ENCODE peak calls at places on chromosomes 4 and X, in five cellular contexts. One of them, this sample, is unnamed.

GRCh38 chr4:69832326-69833030 is 27.5 kb downstream of the SULT1E1 start:
- DNase-seq in psoas muscle: no peak
- DNase-seq in fibroblast of mammary gland: no peak
- DNase-seq in heart left ventricle: no peak
- DNase-seq in ovary: no peak
- DNase-seq in this sample: no peak

GRCh38 chrX:16113978-16114554 is 9.3 kb upstream of the GRPR start:
- DNase-seq in psoas muscle: no peak
- DNase-seq in fibroblast of mammary gland: peak
- DNase-seq in heart left ventricle: no peak
- DNase-seq in ovary: no peak
- DNase-seq in this sample: peak

GRCh38 chr4:24642941-24643628 is 58.7 kb upstream of the DHX15 start:
- DNase-seq in psoas muscle: no peak
- DNase-seq in fibroblast of mammary gland: peak
- DNase-seq in heart left ventricle: no peak
- DNase-seq in ovary: no peak
- DNase-seq in this sample: peak

GRCh38 chr4:154082760-154083530 is 294.1 kb upstream of the SFRP2 start:
- DNase-seq in psoas muscle: no peak
- DNase-seq in fibroblast of mammary gland: peak
- DNase-seq in heart left ventricle: no peak
- DNase-seq in ovary: no peak
- DNase-seq in this sample: no peak

GRCh38 chr4:53131562-53131925 is 234.3 kb downstream of the SCFD2 start:
- DNase-seq in psoas muscle: no peak
- DNase-seq in fibroblast of mammary gland: no peak
- DNase-seq in heart left ventricle: no peak
- DNase-seq in ovary: no peak
- DNase-seq in this sample: no peak

GRCh38 chrX:39152106-39152649 is 350.9 kb downstream of the MID1IP1 start:
- DNase-seq in psoas muscle: peak
- DNase-seq in fibroblast of mammary gland: peak
- DNase-seq in heart left ventricle: peak
- DNase-seq in ovary: peak
- DNase-seq in this sample: no peak

GRCh38 chr4:60314367-60314766 is 885.8 kb upstream of the ADGRL3 start:
- DNase-seq in psoas muscle: no peak
- DNase-seq in fibroblast of mammary gland: peak
- DNase-seq in heart left ventricle: no peak
- DNase-seq in ovary: no peak
- DNase-seq in this sample: peak

GRCh38 chr4:13544556-13545393 is 467 bp upstream of the NKX3-2 start:
- DNase-seq in psoas muscle: no peak
- DNase-seq in fibroblast of mammary gland: peak
- DNase-seq in heart left ventricle: peak
- DNase-seq in ovary: no peak
- DNase-seq in this sample: peak

GRCh38 chr4:158461336-158461735 is 60.3 kb upstream of the RXFP1 start:
- DNase-seq in psoas muscle: no peak
- DNase-seq in fibroblast of mammary gland: peak
- DNase-seq in heart left ventricle: no peak
- DNase-seq in ovary: no peak
- DNase-seq in this sample: no peak

GRCh38 chr4:147828361-147828760 is 96.5 kb downstream of the ARHGAP10 start:
- DNase-seq in psoas muscle: no peak
- DNase-seq in fibroblast of mammary gland: peak
- DNase-seq in heart left ventricle: no peak
- DNase-seq in ovary: no peak
- DNase-seq in this sample: no peak

GRCh38 chrX:109716431-109717028 is 16.5 kb downstream of the ACSL4 start:
- DNase-seq in psoas muscle: no peak
- DNase-seq in fibroblast of mammary gland: peak
- DNase-seq in heart left ventricle: no peak
- DNase-seq in ovary: no peak
- DNase-seq in this sample: peak

GRCh38 chr4:8403173-8403753 is 37.3 kb downstream of the ACOX3 start:
- DNase-seq in psoas muscle: peak
- DNase-seq in fibroblast of mammary gland: peak
- DNase-seq in heart left ventricle: peak
- DNase-seq in ovary: peak
- DNase-seq in this sample: peak

GRCh38 chr4:104500452-104500851 is 5.8 kb upstream of the CXXC4 start:
- DNase-seq in psoas muscle: no peak
- DNase-seq in fibroblast of mammary gland: no peak
- DNase-seq in heart left ventricle: peak
- DNase-seq in ovary: no peak
- DNase-seq in this sample: no peak

GRCh38 chrX:30892591-30892990 is 3.5 kb upstream of the TAB3 start:
- DNase-seq in psoas muscle: no peak
- DNase-seq in fibroblast of mammary gland: no peak
- DNase-seq in heart left ventricle: no peak
- DNase-seq in ovary: no peak
- DNase-seq in this sample: no peak

DNA sequence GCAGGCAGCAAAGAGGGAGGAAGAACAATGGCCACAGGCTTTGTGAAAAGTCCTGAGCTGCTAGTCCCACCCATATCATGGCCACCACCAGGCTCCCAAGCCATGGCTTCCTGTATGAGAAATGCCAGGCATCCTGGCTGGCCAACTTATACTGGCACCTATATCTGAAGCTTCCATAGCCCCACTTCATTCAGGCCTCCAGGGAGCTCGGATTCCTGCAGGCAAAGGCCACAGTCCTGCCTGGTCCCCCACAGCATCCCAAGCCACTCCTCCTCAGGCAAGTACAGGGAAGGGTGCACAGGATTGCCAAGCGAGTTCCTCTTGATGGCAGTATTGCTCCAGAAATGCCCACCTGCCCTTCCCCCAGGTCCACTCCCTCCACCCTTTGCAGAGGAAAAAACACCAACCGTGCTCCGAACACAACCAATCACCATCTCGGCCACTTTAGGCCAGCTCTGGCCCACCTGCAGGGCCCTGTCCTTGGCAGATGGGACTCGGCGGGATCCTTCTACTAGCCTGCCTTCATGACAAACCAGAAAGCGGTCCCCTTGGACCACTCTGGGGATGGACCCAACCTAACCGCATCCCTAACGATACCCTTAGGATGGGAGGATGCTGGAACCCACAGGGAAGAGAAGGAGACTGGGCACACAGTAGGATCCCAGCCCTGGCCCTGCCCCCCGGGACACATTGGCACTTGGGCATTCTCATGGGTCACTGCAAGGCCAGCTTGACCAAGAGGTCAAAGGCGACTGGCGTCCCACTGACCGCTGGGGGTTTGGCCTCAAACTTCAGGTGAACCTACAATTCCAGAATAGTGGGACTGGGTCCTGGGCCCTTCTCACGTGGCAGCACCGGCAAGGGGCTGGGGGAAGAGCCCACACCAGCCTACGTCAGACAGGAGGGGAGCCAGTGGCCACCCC is 220.4 kb upstream of the AGTR2 start:
- DNase-seq in psoas muscle: peak
- DNase-seq in fibroblast of mammary gland: no peak
- DNase-seq in heart left ventricle: no peak
- DNase-seq in ovary: peak
- DNase-seq in this sample: no peak
- TF ChIP-seq CTCF in psoas muscle: peak
- TF ChIP-seq CTCF in fibroblast of mammary gland: no peak
- TF ChIP-seq CTCF in heart left ventricle: no peak
- TF ChIP-seq CTCF in ovary: peak
- TF ChIP-seq CTCF in this sample: no peak

GRCh38 chr4:165656829-165657467 is 216.1 kb upstream of the TLL1 start:
- DNase-seq in psoas muscle: no peak
- DNase-seq in fibroblast of mammary gland: no peak
- DNase-seq in heart left ventricle: no peak
- DNase-seq in ovary: no peak
- DNase-seq in this sample: no peak
- H3K4me3 ChIP-seq in psoas muscle: no peak
- H3K4me3 ChIP-seq in fibroblast of mammary gland: no peak
- H3K4me3 ChIP-seq in heart left ventricle: no peak
- H3K4me3 ChIP-seq in ovary: no peak
- H3K4me3 ChIP-seq in this sample: no peak

GRCh38 chr4:108560624-108561023 is 59.8 kb upstream of the RPL34 start:
- DNase-seq in psoas muscle: no peak
- DNase-seq in fibroblast of mammary gland: peak
- DNase-seq in heart left ventricle: no peak
- DNase-seq in ovary: no peak
- DNase-seq in this sample: peak
- TF ChIP-seq CTCF in psoas muscle: no peak
- TF ChIP-seq CTCF in fibroblast of mammary gland: no peak
- TF ChIP-seq CTCF in heart left ventricle: no peak
- TF ChIP-seq CTCF in ovary: no peak
- TF ChIP-seq CTCF in this sample: no peak

DNA sequence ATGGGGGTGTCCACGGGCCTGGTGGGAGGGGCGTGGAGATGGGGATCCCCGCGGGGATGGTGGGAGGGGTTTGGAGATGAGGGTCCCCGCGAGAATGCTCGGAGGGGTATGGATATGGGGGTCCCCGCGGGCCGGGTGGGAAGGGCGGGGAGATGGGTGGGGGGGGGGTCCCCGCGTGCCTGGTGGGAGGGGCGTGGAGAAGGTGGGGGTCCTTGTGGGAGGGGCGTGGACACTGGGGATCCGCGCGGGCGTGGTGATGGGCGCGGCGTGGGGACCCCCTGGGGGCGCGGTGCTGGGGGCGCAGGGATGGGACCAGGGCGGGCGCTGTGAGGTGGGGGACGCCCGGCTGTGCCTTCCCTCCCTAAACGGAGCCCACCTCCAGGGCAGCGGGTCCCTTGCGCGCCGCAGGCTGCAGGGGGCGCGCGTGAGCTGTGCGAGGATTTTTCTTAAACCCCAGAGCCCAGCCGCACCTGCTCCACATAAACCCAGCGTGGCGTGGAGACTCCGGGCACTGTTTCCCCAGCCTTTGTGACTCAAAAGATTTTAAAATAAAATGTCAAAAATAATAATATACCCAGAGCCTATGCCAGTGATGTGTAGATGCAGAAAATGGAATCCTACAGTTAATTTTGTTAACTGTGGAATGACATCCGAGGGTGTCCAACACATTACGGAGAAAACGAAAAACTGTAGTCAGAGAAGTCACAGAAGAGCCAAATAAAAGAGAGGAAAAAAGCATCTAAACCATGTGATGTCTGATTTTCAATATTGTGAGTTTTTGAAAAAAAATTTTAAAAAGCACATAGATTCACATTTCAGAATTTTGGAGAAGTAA is 1.5 kb upstream of the ASMTL start:
- DNase-seq in psoas muscle: peak
- DNase-seq in fibroblast of mammary gland: peak
- DNase-seq in heart left ventricle: peak
- DNase-seq in ovary: peak
- DNase-seq in this sample: peak
- H3K4me3 ChIP-seq in psoas muscle: peak
- H3K4me3 ChIP-seq in fibroblast of mammary gland: peak
- H3K4me3 ChIP-seq in heart left ventricle: peak
- H3K4me3 ChIP-seq in ovary: peak
- H3K4me3 ChIP-seq in this sample: peak

GRCh38 chr4:42074294-42074693 is 78.2 kb downstream of the BEND4 start:
- DNase-seq in psoas muscle: no peak
- DNase-seq in fibroblast of mammary gland: no peak
- DNase-seq in heart left ventricle: no peak
- DNase-seq in ovary: no peak
- DNase-seq in this sample: no peak

GRCh38 chr4:42083816-42084215 is 68.6 kb downstream of the BEND4 start:
- DNase-seq in psoas muscle: no peak
- DNase-seq in fibroblast of mammary gland: peak
- DNase-seq in heart left ventricle: no peak
- DNase-seq in ovary: no peak
- DNase-seq in this sample: no peak

GRCh38 chr4:42078184-42078801 is 74.2 kb downstream of the BEND4 start:
- DNase-seq in psoas muscle: no peak
- DNase-seq in fibroblast of mammary gland: no peak
- DNase-seq in heart left ventricle: no peak
- DNase-seq in ovary: no peak
- DNase-seq in this sample: no peak

GRCh38 chr4:42080284-42080683 is 72.2 kb downstream of the BEND4 start:
- DNase-seq in psoas muscle: no peak
- DNase-seq in fibroblast of mammary gland: no peak
- DNase-seq in heart left ventricle: no peak
- DNase-seq in ovary: no peak
- DNase-seq in this sample: no peak
- TF ChIP-seq CTCF in psoas muscle: no peak
- TF ChIP-seq CTCF in fibroblast of mammary gland: no peak
- TF ChIP-seq CTCF in heart left ventricle: no peak
- TF ChIP-seq CTCF in ovary: no peak
- TF ChIP-seq CTCF in this sample: no peak

GRCh38 chrX:47198687-47199080 is 5.1 kb downstream of the UBA1 start:
- DNase-seq in psoas muscle: peak
- DNase-seq in fibroblast of mammary gland: no peak
- DNase-seq in heart left ventricle: no peak
- DNase-seq in ovary: no peak
- DNase-seq in this sample: no peak

GRCh38 chrX:47197526-47197925 is 3.9 kb downstream of the UBA1 start:
- DNase-seq in psoas muscle: peak
- DNase-seq in fibroblast of mammary gland: no peak
- DNase-seq in heart left ventricle: no peak
- DNase-seq in ovary: no peak
- DNase-seq in this sample: no peak

GRCh38 chrX:47196098-47196497 is 2.5 kb downstream of the UBA1 start:
- DNase-seq in psoas muscle: no peak
- DNase-seq in fibroblast of mammary gland: no peak
- DNase-seq in heart left ventricle: no peak
- DNase-seq in ovary: no peak
- DNase-seq in this sample: no peak

GRCh38 chrX:47199286-47199685 is 5.7 kb downstream of the UBA1 start:
- DNase-seq in psoas muscle: peak
- DNase-seq in fibroblast of mammary gland: no peak
- DNase-seq in heart left ventricle: no peak
- DNase-seq in ovary: no peak
- DNase-seq in this sample: no peak

DNA sequence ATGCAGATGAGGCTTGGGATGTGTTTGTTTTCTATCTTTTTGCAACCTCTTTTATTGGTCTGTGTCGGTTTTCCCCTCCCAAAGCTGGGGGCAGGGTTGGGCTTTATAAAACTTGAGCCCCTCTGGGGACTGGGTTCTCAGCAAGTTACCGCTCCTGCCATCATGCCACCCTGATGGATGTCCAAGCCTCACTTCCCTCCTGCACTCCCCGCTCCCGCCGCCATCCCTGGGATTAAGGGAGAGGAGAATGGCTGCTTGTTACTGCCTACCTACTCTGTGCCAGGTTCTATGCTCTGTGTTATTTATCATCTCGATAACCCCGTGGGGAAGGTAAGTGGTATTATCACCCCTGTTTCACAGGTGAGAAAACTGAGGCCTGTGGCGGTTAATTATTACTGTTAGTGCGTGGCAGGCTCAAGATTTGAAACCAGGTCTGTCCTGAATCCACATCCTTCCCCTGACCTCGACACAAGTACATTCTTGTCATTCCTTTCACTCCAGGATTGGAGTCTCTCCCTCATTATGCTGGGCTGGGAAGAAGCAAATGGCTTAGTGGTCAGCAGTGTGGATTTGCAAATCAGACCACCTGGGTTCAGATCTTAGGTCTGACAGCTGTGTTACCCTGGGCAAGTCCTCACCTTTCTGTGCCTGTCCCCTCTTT is 4.5 kb downstream of the UBA1 start:
- DNase-seq in psoas muscle: peak
- DNase-seq in fibroblast of mammary gland: no peak
- DNase-seq in heart left ventricle: no peak
- DNase-seq in ovary: no peak
- DNase-seq in this sample: peak
- H3K4me3 ChIP-seq in psoas muscle: peak
- H3K4me3 ChIP-seq in fibroblast of mammary gland: no peak
- H3K4me3 ChIP-seq in heart left ventricle: no peak
- H3K4me3 ChIP-seq in ovary: no peak
- H3K4me3 ChIP-seq in this sample: no peak

GRCh38 chr4:150010525-150011126 is 67.6 kb upstream of the DCLK2 start:
- DNase-seq in psoas muscle: no peak
- DNase-seq in fibroblast of mammary gland: peak
- DNase-seq in heart left ventricle: peak
- DNase-seq in ovary: peak
- DNase-seq in this sample: peak
- TF ChIP-seq CTCF in psoas muscle: peak
- TF ChIP-seq CTCF in fibroblast of mammary gland: peak
- TF ChIP-seq CTCF in heart left ventricle: peak
- TF ChIP-seq CTCF in ovary: peak
- TF ChIP-seq CTCF in this sample: peak

This sample was measured in astrocyte of the spinal cord.